ENCODE peak calls at places on chromosomes 4 and X, in six cellular contexts. A, V, R, D, U and C are unnamed samples.

GRCh38 chr4:26992657-26993361 is 132.2 kb downstream of the STIM2 start:
- DNase-seq in R (no peak), D (no peak), A (peak), V (no peak), U (no peak), C (peak)

GRCh38 chrX:107396235-107396634 is 53.2 kb upstream of the FRMPD3 start:
- DNase-seq in D (no peak), A (no peak), V (no peak), R (no peak), U (no peak), C (no peak)

GRCh38 chr4:336099-336892 is 1.3 kb upstream of the ZNF141 start:
- DNase-seq in A (no peak), V (peak), R (no peak), D (no peak), U (peak), C (no peak)

GRCh38 chrX:46837543-46838481 is 969 bp downstream of the RP2 start:
- DNase-seq in A (peak), R (no peak), V (no peak), U (no peak), D (no peak), C (peak)

GRCh38 chr4:112060212-112060611 is 85.0 kb upstream of the FAM241A start:
- DNase-seq in R (no peak), U (no peak), V (no peak), D (no peak), A (peak), C (peak)

GRCh38 chrX:23776363-23776762 is 6.6 kb upstream of the SAT1 start:
- DNase-seq in D (no peak), A (no peak), R (no peak), U (no peak), V (no peak), C (no peak)

GRCh38 chr4:17232575-17233253 is 279.2 kb downstream of the QDPR start:
- DNase-seq in A (peak), V (no peak), D (peak), U (no peak), R (no peak), C (peak)

GRCh38 chr4:72118017-72118416 is 86.2 kb downstream of the NPFFR2 start:
- DNase-seq in U (no peak), R (no peak), D (no peak), V (no peak), A (no peak), C (no peak)

GRCh38 chrX:18769364-18769763 is 61.9 kb downstream of the PPEF1 start:
- DNase-seq in D (no peak), U (no peak), A (no peak), R (no peak), V (no peak), C (no peak)

GRCh38 chr4:72243641-72244040 is 211.8 kb downstream of the NPFFR2 start:
- DNase-seq in U (no peak), V (peak), D (no peak), R (no peak), A (no peak), C (no peak)

GRCh38 chr4:139988863-139989765 is 164.9 kb downstream of the MAML3 start:
- DNase-seq in D (no peak), U (no peak), R (peak), A (peak), V (peak), C (peak)

GRCh38 chrX:65644621-65645287 is 22.7 kb upstream of the MSN start:
- DNase-seq in R (no peak), A (peak), U (peak), D (peak), V (peak), C (peak)

GRCh38 chr4:88792268-88792781 is 94.7 kb upstream of the NAP1L5 start:
- DNase-seq in U (no peak), A (peak), V (peak), R (no peak), D (no peak), C (peak)

GRCh38 chr4:137981277-137981676 is 260.9 kb downstream of the SLC7A11 start:
- DNase-seq in U (no peak), V (peak), D (no peak), R (no peak), A (peak), C (peak)

GRCh38 chr4:86557526-86557925 is 36.6 kb upstream of the PTPN13 start:
- DNase-seq in A (peak), R (no peak), D (no peak), U (no peak), V (peak), C (peak)

GRCh38 chr4:3229964-3230363 is 19.0 kb upstream of the MSANTD1 start:
- DNase-seq in U (peak), R (no peak), A (no peak), D (no peak), V (no peak), C (no peak)

GRCh38 chr4:184856277-184856609 is 30.5 kb upstream of the ACSL1 start:
- DNase-seq in A (no peak), D (no peak), U (no peak), R (no peak), V (no peak), C (no peak)

GRCh38 chrX:123607806-123608205 is 125.0 kb downstream of the THOC2 start:
- DNase-seq in D (no peak), V (no peak), U (no peak), R (no peak), A (no peak), C (no peak)

GRCh38 chr4:147157860-147158701 is 212.4 kb upstream of the TTC29 start:
- DNase-seq in R (no peak), V (peak), D (no peak), A (peak), U (peak), C (peak)

GRCh38 chrX:153494541-153495361 is at the start of gene BGN:
- DNase-seq in U (no peak), D (no peak), V (no peak), R (no peak), A (peak), C (no peak)

GRCh38 chr4:3644849-3645627 is 112.8 kb upstream of the LRPAP1 start:
- DNase-seq in A (no peak), V (no peak), R (no peak), U (no peak), D (no peak), C (no peak)

GRCh38 chr4:112181358-112182000 is 36.2 kb downstream of the FAM241A start:
- DNase-seq in U (no peak), V (no peak), R (no peak), A (no peak), D (no peak), C (no peak)

GRCh38 chr4:97558204-97558804 is 585.0 kb downstream of the STPG2 start:
- DNase-seq in V (peak), U (no peak), A (no peak), D (no peak), R (no peak), C (no peak)

GRCh38 chrX:130174051-130174704 is 2.4 kb downstream of the RAB33A start:
- DNase-seq in U (no peak), V (no peak), A (peak), D (no peak), R (no peak), C (peak)

GRCh38 chr4:80305466-80305865 is 30.1 kb upstream of the CFAP299 start:
- DNase-seq in V (peak), A (peak), U (no peak), D (no peak), R (no peak), C (peak)

GRCh38 chrX:15336023-15336413 is 695 bp upstream of the PIGA start:
- DNase-seq in A (peak), V (peak), U (peak), D (no peak), R (no peak), C (peak)

GRCh38 chrX:134804779-134805178 is 146.5 kb upstream of the PLAC1 start:
- DNase-seq in D (no peak), V (no peak), R (no peak), U (no peak), A (no peak), C (no peak)

GRCh38 chr4:79682801-79683217 is 274.8 kb upstream of the GK2 start:
- DNase-seq in V (no peak), R (no peak), D (no peak), U (no peak), A (peak), C (no peak)

GRCh38 chr4:87239821-87240220 is 19.4 kb upstream of the KLHL8 start:
- DNase-seq in A (no peak), V (no peak), R (no peak), U (no peak), D (no peak), C (no peak)

GRCh38 chr4:37967749-37968148 is 7.6 kb downstream of the PTTG2 start:
- DNase-seq in A (peak), V (no peak), D (no peak), U (no peak), R (no peak), C (peak)

GRCh38 chr4:113566015-113566795 is 195.3 kb downstream of the CAMK2D start:
- DNase-seq in A (no peak), V (no peak), U (no peak), R (no peak), D (no peak), C (no peak)

GRCh38 chr4:185774815-185775684 is 36.9 kb downstream of the SORBS2 start:
- DNase-seq in D (no peak), A (peak), V (peak), R (peak), U (peak), C (peak)

GRCh38 chr4:103032575-103032974 is 13.1 kb upstream of the SLC9B1 start:
- DNase-seq in U (no peak), A (peak), R (no peak), D (peak), V (peak), C (no peak)